ENCODE peak calls at places on chromosomes 12 and 14, in four cellular contexts. One of them, this sample, is unnamed.

GRCh38 chr14:24329736-24330135 is 5.1 kb downstream of the ADCY4 start:
- DNase-seq in CD4-positive, CD25-positive, alpha-beta regulatory T cell: no peak
- DNase-seq in fibroblast of lung: no peak
- DNase-seq in naive thymus-derived CD4-positive, alpha-beta T cell: no peak
- DNase-seq in this sample: peak; percentile 63

GRCh38 chr12:56930241-56930640 is 4.0 kb downstream of the SDR9C7 start:
- DNase-seq in naive thymus-derived CD4-positive, alpha-beta T cell: no peak
- DNase-seq in fibroblast of lung: no peak
- DNase-seq in CD4-positive, CD25-positive, alpha-beta regulatory T cell: no peak
- DNase-seq in this sample: no peak

GRCh38 chr12:45446013-45446412 is 230.1 kb downstream of the ANO6 start:
- DNase-seq in fibroblast of lung: no peak
- DNase-seq in naive thymus-derived CD4-positive, alpha-beta T cell: no peak
- DNase-seq in CD4-positive, CD25-positive, alpha-beta regulatory T cell: no peak
- DNase-seq in this sample: no peak

GRCh38 chr12:63313139-63313538 is 162.1 kb upstream of the AVPR1A start:
- DNase-seq in naive thymus-derived CD4-positive, alpha-beta T cell: no peak
- DNase-seq in CD4-positive, CD25-positive, alpha-beta regulatory T cell: no peak
- DNase-seq in fibroblast of lung: no peak
- DNase-seq in this sample: no peak

GRCh38 chr14:99427632-99428315 is 52.9 kb downstream of the SETD3 start:
- DNase-seq in CD4-positive, CD25-positive, alpha-beta regulatory T cell: no peak
- DNase-seq in fibroblast of lung: no peak
- DNase-seq in naive thymus-derived CD4-positive, alpha-beta T cell: no peak
- DNase-seq in this sample: no peak

GRCh38 chr14:67704484-67705089 is 2.9 kb downstream of the RDH12 start:
- DNase-seq in CD4-positive, CD25-positive, alpha-beta regulatory T cell: peak; percentile 76
- DNase-seq in naive thymus-derived CD4-positive, alpha-beta T cell: no peak
- DNase-seq in fibroblast of lung: peak; percentile 67
- DNase-seq in this sample: peak; percentile 51

GRCh38 chr12:103882861-103883596 is 42.0 kb upstream of the NT5DC3 start:
- DNase-seq in naive thymus-derived CD4-positive, alpha-beta T cell: no peak
- DNase-seq in fibroblast of lung: no peak
- DNase-seq in CD4-positive, CD25-positive, alpha-beta regulatory T cell: no peak
- DNase-seq in this sample: no peak

GRCh38 chr14:101031186-101031585 is 127.7 kb upstream of the RTL1 start:
- DNase-seq in naive thymus-derived CD4-positive, alpha-beta T cell: no peak
- DNase-seq in fibroblast of lung: no peak
- DNase-seq in CD4-positive, CD25-positive, alpha-beta regulatory T cell: no peak
- DNase-seq in this sample: no peak

GRCh38 chr12:119444462-119445044 is 110.0 kb downstream of the CCDC60 start:
- DNase-seq in naive thymus-derived CD4-positive, alpha-beta T cell: peak; percentile 38
- DNase-seq in fibroblast of lung: peak; percentile 2
- DNase-seq in CD4-positive, CD25-positive, alpha-beta regulatory T cell: peak; percentile 52
- DNase-seq in this sample: no peak

GRCh38 chr12:65741662-65742480 is 82.4 kb upstream of the HMGA2 start:
- DNase-seq in fibroblast of lung: peak; percentile 48
- DNase-seq in CD4-positive, CD25-positive, alpha-beta regulatory T cell: no peak
- DNase-seq in naive thymus-derived CD4-positive, alpha-beta T cell: peak; percentile 30
- DNase-seq in this sample: no peak

GRCh38 chr12:74328623-74329022 is 209.0 kb upstream of the ATXN7L3B start:
- DNase-seq in fibroblast of lung: no peak
- DNase-seq in naive thymus-derived CD4-positive, alpha-beta T cell: no peak
- DNase-seq in CD4-positive, CD25-positive, alpha-beta regulatory T cell: no peak
- DNase-seq in this sample: no peak

DNA sequence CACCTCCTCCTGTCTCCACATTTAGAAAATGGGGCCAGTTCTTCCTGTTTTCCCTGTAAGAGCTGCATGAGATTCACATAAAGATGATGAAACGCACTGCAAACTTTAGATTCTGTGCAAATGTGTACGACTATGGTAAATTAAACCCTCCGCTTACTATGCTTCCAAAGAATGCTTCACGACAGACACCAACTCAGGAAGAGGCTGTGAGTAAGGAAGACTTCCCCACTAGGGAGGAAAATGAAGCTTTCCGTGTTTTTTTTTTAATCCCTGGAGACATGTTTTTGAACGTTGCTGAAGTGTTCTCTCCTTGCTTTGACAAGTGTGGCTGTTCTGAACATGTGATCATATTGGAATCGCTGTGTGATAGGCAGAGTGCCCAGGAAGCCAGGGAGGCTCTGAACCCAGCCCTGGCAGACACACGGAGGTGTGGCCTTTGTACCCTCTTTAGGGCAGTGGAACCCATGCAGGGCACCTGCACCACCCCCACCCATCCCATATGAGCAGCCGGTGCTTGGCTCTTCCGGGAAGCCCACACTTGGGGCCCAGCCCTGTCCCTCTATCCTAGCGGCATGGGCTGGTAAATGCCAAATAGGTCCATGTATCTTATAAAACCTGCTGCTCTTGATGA is 7.5 kb upstream of the SYNE3 start:
- DNase-seq in fibroblast of lung: peak; percentile 90
- DNase-seq in CD4-positive, CD25-positive, alpha-beta regulatory T cell: peak; percentile 91
- DNase-seq in naive thymus-derived CD4-positive, alpha-beta T cell: no peak
- DNase-seq in this sample: peak; percentile 71
- H3K4me3 ChIP-seq in fibroblast of lung: no peak overlapping the region
- H3K4me3 ChIP-seq in CD4-positive, CD25-positive, alpha-beta regulatory T cell: peak overlapping the region; percentile 76
- H3K4me3 ChIP-seq in naive thymus-derived CD4-positive, alpha-beta T cell: peak overlapping the region; percentile 42
- H3K4me3 ChIP-seq in this sample: peak overlapping the region; percentile 48

DNA sequence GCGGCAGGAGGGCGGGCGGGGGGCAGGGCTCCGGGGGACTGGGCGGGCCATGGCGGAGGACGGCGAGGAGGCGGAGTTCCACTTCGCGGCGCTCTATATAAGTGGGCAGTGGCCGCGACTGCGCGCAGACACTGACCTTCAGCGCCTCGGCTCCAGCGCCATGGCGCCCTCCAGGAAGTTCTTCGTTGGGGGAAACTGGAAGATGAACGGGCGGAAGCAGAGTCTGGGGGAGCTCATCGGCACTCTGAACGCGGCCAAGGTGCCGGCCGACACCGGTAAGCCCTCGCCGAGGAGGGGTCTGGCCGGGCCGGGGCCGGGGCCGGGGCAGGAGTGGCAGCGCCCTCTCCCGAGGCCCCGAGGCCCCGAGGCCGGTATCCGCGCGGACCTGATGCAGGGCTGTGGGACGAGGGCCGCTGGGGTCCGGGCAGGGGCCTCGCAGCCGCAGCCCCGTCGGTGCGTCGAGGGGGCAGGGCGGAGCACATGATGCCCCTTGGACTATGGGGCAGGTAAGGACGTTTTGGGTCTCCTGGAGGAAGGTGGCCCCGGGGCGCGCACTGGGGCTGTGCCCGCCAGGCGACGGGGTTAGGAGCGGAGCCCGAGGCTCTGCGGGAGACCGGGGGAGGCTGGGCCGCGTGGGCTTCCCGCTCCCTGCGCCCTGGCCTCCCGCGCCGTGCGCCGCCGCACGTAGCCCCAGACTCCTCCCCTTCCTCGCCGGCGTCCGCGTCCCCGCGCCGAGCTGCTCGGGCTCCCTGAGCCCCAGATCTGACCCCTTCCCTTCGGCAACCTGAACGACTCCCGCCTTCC is at the start of gene TPI1:
- DNase-seq in fibroblast of lung: peak; percentile 81
- DNase-seq in naive thymus-derived CD4-positive, alpha-beta T cell: peak; percentile 87
- DNase-seq in CD4-positive, CD25-positive, alpha-beta regulatory T cell: peak; percentile 81
- DNase-seq in this sample: peak; percentile 80
- H3K4me1 ChIP-seq in fibroblast of lung: peaks cover 29% of the 10 kb centered on the region
- H3K4me1 ChIP-seq in naive thymus-derived CD4-positive, alpha-beta T cell: peaks cover 38% of the 10 kb centered on the region
- H3K4me1 ChIP-seq in CD4-positive, CD25-positive, alpha-beta regulatory T cell: peaks cover 48% of the 10 kb centered on the region
- H3K4me1 ChIP-seq in this sample: peaks cover 51% of the 10 kb centered on the region

DNA sequence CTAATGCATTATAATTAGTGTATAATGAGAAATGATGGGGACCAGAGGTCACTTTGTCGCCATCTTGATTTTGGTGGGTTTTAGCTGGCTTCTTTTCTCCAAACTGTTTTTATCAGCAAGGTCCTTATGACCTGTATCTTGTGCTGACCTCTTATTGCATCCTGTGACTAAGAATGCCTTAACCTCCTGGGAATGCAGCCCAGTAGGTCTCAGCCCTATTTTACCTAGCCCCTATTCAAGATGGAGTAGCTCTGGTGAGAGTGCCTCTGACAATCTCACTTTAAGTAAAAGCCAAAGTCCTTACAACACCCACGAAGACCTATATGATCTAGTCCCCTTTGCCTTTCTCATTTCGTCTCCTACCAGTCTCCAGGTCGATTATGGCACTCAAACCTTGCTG is 28.3 kb upstream of the STRAP start:
- DNase-seq in CD4-positive, CD25-positive, alpha-beta regulatory T cell: no peak
- DNase-seq in naive thymus-derived CD4-positive, alpha-beta T cell: no peak
- DNase-seq in fibroblast of lung: no peak
- DNase-seq in this sample: no peak
- H3K36me3 ChIP-seq in CD4-positive, CD25-positive, alpha-beta regulatory T cell: no peaks in the 10 kb centered on the region
- H3K36me3 ChIP-seq in naive thymus-derived CD4-positive, alpha-beta T cell: no peaks in the 10 kb centered on the region
- H3K36me3 ChIP-seq in fibroblast of lung: no peaks in the 10 kb centered on the region
- H3K36me3 ChIP-seq in this sample: no peaks in the 10 kb centered on the region

GRCh38 chr12:107864235-107864634 is 89.7 kb downstream of the ASCL4 start:
- DNase-seq in CD4-positive, CD25-positive, alpha-beta regulatory T cell: no peak
- DNase-seq in fibroblast of lung: no peak
- DNase-seq in naive thymus-derived CD4-positive, alpha-beta T cell: no peak
- DNase-seq in this sample: no peak
- H3K4me3 ChIP-seq in CD4-positive, CD25-positive, alpha-beta regulatory T cell: no peak overlapping the region
- H3K4me3 ChIP-seq in fibroblast of lung: no peak overlapping the region
- H3K4me3 ChIP-seq in naive thymus-derived CD4-positive, alpha-beta T cell: no peak overlapping the region
- H3K4me3 ChIP-seq in this sample: no peak overlapping the region

GRCh38 chr12:123073962-123074801 is 76.7 kb downstream of the PITPNM2 start:
- DNase-seq in CD4-positive, CD25-positive, alpha-beta regulatory T cell: no peak
- DNase-seq in fibroblast of lung: no peak
- DNase-seq in naive thymus-derived CD4-positive, alpha-beta T cell: no peak
- DNase-seq in this sample: no peak
- H3K4me1 ChIP-seq in CD4-positive, CD25-positive, alpha-beta regulatory T cell: peaks cover 52% of the 10 kb centered on the region
- H3K4me1 ChIP-seq in fibroblast of lung: peaks cover 13% of the 10 kb centered on the region
- H3K4me1 ChIP-seq in naive thymus-derived CD4-positive, alpha-beta T cell: peaks cover 30% of the 10 kb centered on the region
- H3K4me1 ChIP-seq in this sample: peaks cover 42% of the 10 kb centered on the region

GRCh38 chr14:35446450-35446849 is 41.9 kb upstream of the NFKBIA start:
- DNase-seq in CD4-positive, CD25-positive, alpha-beta regulatory T cell: no peak
- DNase-seq in naive thymus-derived CD4-positive, alpha-beta T cell: no peak
- DNase-seq in fibroblast of lung: no peak
- DNase-seq in this sample: no peak

GRCh38 chr14:35438910-35439713 is 34.6 kb upstream of the NFKBIA start:
- DNase-seq in naive thymus-derived CD4-positive, alpha-beta T cell: no peak
- DNase-seq in CD4-positive, CD25-positive, alpha-beta regulatory T cell: peak; percentile 42
- DNase-seq in fibroblast of lung: no peak
- DNase-seq in this sample: no peak

GRCh38 chr14:35441160-35441559 is 36.6 kb upstream of the NFKBIA start:
- DNase-seq in fibroblast of lung: no peak
- DNase-seq in CD4-positive, CD25-positive, alpha-beta regulatory T cell: no peak
- DNase-seq in naive thymus-derived CD4-positive, alpha-beta T cell: no peak
- DNase-seq in this sample: no peak

DNA sequence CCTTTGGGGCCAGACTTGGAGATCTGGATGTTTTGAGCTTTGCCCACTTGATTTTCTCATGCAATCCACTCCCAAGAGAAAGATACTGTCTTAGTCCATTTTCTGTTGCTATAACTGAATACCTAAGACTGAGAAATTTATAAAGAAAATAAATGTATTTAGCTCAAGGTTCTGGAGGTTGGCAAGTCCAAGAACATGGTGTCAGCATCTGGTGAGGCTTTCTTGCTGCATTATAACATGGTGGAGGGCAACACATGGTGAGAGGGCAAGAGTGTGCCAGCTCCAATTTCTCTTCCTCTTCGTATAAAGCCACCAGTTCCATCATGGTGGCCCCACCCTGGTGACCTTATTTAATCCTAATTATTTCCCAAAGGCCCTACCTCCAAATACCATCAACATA is 39.6 kb upstream of the NFKBIA start:
- DNase-seq in naive thymus-derived CD4-positive, alpha-beta T cell: no peak
- DNase-seq in fibroblast of lung: no peak
- DNase-seq in CD4-positive, CD25-positive, alpha-beta regulatory T cell: no peak
- DNase-seq in this sample: no peak
- H3K36me3 ChIP-seq in naive thymus-derived CD4-positive, alpha-beta T cell: no peaks in the 10 kb centered on the region
- H3K36me3 ChIP-seq in fibroblast of lung: no peaks in the 10 kb centered on the region
- H3K36me3 ChIP-seq in CD4-positive, CD25-positive, alpha-beta regulatory T cell: no peaks in the 10 kb centered on the region
- H3K36me3 ChIP-seq in this sample: no peaks in the 10 kb centered on the region

GRCh38 chr12:94534761-94535613 is 75.3 kb upstream of the CEP83 start:
- DNase-seq in naive thymus-derived CD4-positive, alpha-beta T cell: no peak
- DNase-seq in CD4-positive, CD25-positive, alpha-beta regulatory T cell: peak; percentile 78
- DNase-seq in fibroblast of lung: no peak
- DNase-seq in this sample: no peak
- H3K4me3 ChIP-seq in naive thymus-derived CD4-positive, alpha-beta T cell: no peak overlapping the region
- H3K4me3 ChIP-seq in CD4-positive, CD25-positive, alpha-beta regulatory T cell: no peak overlapping the region
- H3K4me3 ChIP-seq in fibroblast of lung: no peak overlapping the region
- H3K4me3 ChIP-seq in this sample: no peak overlapping the region

GRCh38 chr12:52439420-52439819 is 5.2 kb upstream of the KRT75 start:
- DNase-seq in naive thymus-derived CD4-positive, alpha-beta T cell: no peak
- DNase-seq in fibroblast of lung: no peak
- DNase-seq in CD4-positive, CD25-positive, alpha-beta regulatory T cell: no peak
- DNase-seq in this sample: no peak

GRCh38 chr12:52438305-52439301 is 4.4 kb upstream of the KRT75 start:
- DNase-seq in CD4-positive, CD25-positive, alpha-beta regulatory T cell: no peak
- DNase-seq in naive thymus-derived CD4-positive, alpha-beta T cell: no peak
- DNase-seq in fibroblast of lung: no peak
- DNase-seq in this sample: no peak

GRCh38 chr12:52440821-52441319 is 6.7 kb upstream of the KRT75 start:
- DNase-seq in CD4-positive, CD25-positive, alpha-beta regulatory T cell: no peak
- DNase-seq in fibroblast of lung: no peak
- DNase-seq in naive thymus-derived CD4-positive, alpha-beta T cell: no peak
- DNase-seq in this sample: no peak

GRCh38 chr12:52441320-52441911 is 7.2 kb upstream of the KRT75 start:
- DNase-seq in naive thymus-derived CD4-positive, alpha-beta T cell: no peak
- DNase-seq in fibroblast of lung: no peak
- DNase-seq in CD4-positive, CD25-positive, alpha-beta regulatory T cell: no peak
- DNase-seq in this sample: no peak

DNA sequence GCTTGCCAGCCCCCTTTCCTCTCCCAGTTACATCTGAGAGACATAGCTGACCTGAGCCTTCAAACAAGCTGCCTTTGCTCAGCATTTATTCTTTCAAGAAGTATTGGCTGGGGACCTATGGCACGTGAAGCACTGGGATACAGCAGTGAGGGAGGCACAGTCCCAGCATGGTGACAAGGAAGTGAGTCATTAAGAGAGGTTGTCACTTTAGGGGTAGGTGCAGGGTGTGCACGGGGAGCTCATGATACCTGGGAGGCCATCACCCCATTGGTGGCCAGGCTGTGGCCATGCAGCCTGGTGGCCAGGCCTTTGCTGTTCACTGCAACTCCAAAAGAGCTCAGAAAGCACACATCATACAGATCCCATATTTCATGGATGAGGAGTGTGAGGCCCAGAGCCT is 5.7 kb upstream of the KRT75 start:
- DNase-seq in CD4-positive, CD25-positive, alpha-beta regulatory T cell: no peak
- DNase-seq in fibroblast of lung: no peak
- DNase-seq in naive thymus-derived CD4-positive, alpha-beta T cell: no peak
- DNase-seq in this sample: no peak
- H3K4me1 ChIP-seq in CD4-positive, CD25-positive, alpha-beta regulatory T cell: no peaks in the 10 kb centered on the region
- H3K4me1 ChIP-seq in fibroblast of lung: no peaks in the 10 kb centered on the region
- H3K4me1 ChIP-seq in naive thymus-derived CD4-positive, alpha-beta T cell: no peaks in the 10 kb centered on the region
- H3K4me1 ChIP-seq in this sample: no peaks in the 10 kb centered on the region

This sample was measured in CD4-positive, alpha-beta memory T cell.